ENCODE peak calls at places on chromosomes 7 and 10, in nine cellular contexts. One of them, this sample, is unnamed.
A peak's percentile ranks its signal among the peaks of the same experiment; 100 is the strongest.

GRCh38 chr10:75091173-75091572 is 20.3 kb upstream of the SAMD8 start:
- DNase-seq in breast epithelium: no peak
- DNase-seq in cardiac muscle cell: no peak
- DNase-seq in hepatocyte: no peak
- DNase-seq in CD8-positive, alpha-beta T cell: no peak
- DNase-seq in coronary artery: no peak
- DNase-seq in ovary: no peak
- DNase-seq in left lung: no peak
- DNase-seq in dorsolateral prefrontal cortex: no peak
- DNase-seq in this sample: no peak

GRCh38 chr7:133364959-133365680 is 112.2 kb downstream of the EXOC4 start:
- DNase-seq in breast epithelium: no peak
- DNase-seq in cardiac muscle cell: peak; percentile 67
- DNase-seq in hepatocyte: no peak
- DNase-seq in CD8-positive, alpha-beta T cell: no peak
- DNase-seq in coronary artery: no peak
- DNase-seq in ovary: no peak
- DNase-seq in left lung: no peak
- DNase-seq in dorsolateral prefrontal cortex: no peak
- DNase-seq in this sample: no peak

GRCh38 chr10:361203-362135 is 226.2 kb downstream of the ZMYND11 start:
- DNase-seq in breast epithelium: no peak
- DNase-seq in cardiac muscle cell: peak; percentile 2
- DNase-seq in hepatocyte: peak; percentile 48
- DNase-seq in CD8-positive, alpha-beta T cell: no peak
- DNase-seq in coronary artery: no peak
- DNase-seq in ovary: no peak
- DNase-seq in left lung: no peak
- DNase-seq in dorsolateral prefrontal cortex: no peak
- DNase-seq in this sample: no peak

GRCh38 chr10:85604136-85604725 is 762.4 kb downstream of the GRID1 start:
- DNase-seq in breast epithelium: no peak
- DNase-seq in cardiac muscle cell: no peak
- DNase-seq in hepatocyte: no peak
- DNase-seq in CD8-positive, alpha-beta T cell: peak; percentile 15
- DNase-seq in coronary artery: peak; percentile 59
- DNase-seq in ovary: no peak
- DNase-seq in left lung: no peak
- DNase-seq in dorsolateral prefrontal cortex: no peak
- DNase-seq in this sample: no peak

GRCh38 chr10:120048358-120048757 is 155.8 kb downstream of the SEC23IP start:
- DNase-seq in breast epithelium: no peak
- DNase-seq in cardiac muscle cell: no peak
- DNase-seq in hepatocyte: no peak
- DNase-seq in CD8-positive, alpha-beta T cell: no peak
- DNase-seq in coronary artery: no peak
- DNase-seq in ovary: no peak
- DNase-seq in left lung: no peak
- DNase-seq in dorsolateral prefrontal cortex: no peak
- DNase-seq in this sample: no peak

GRCh38 chr10:43980715-43981114 is 332.0 kb upstream of the ZNF32 start:
- DNase-seq in breast epithelium: no peak
- DNase-seq in cardiac muscle cell: no peak
- DNase-seq in hepatocyte: no peak
- DNase-seq in CD8-positive, alpha-beta T cell: no peak
- DNase-seq in coronary artery: no peak
- DNase-seq in ovary: no peak
- DNase-seq in left lung: no peak
- DNase-seq in dorsolateral prefrontal cortex: no peak
- DNase-seq in this sample: no peak

GRCh38 chr10:12394236-12395033 is 45.1 kb downstream of the CAMK1D start:
- DNase-seq in breast epithelium: no peak
- DNase-seq in cardiac muscle cell: no peak
- DNase-seq in hepatocyte: no peak
- DNase-seq in CD8-positive, alpha-beta T cell: no peak
- DNase-seq in coronary artery: no peak
- DNase-seq in ovary: no peak
- DNase-seq in left lung: no peak
- DNase-seq in dorsolateral prefrontal cortex: no peak
- DNase-seq in this sample: no peak

GRCh38 chr10:6393168-6393567 is 186.9 kb downstream of the PRKCQ start:
- DNase-seq in breast epithelium: no peak
- DNase-seq in cardiac muscle cell: no peak
- DNase-seq in hepatocyte: no peak
- DNase-seq in CD8-positive, alpha-beta T cell: no peak
- DNase-seq in coronary artery: no peak
- DNase-seq in ovary: no peak
- DNase-seq in left lung: no peak
- DNase-seq in dorsolateral prefrontal cortex: no peak
- DNase-seq in this sample: no peak

GRCh38 chr10:69065406-69066361 is 22.2 kb upstream of the SRGN start:
- DNase-seq in breast epithelium: no peak
- DNase-seq in cardiac muscle cell: peak; percentile 93
- DNase-seq in hepatocyte: no peak
- DNase-seq in CD8-positive, alpha-beta T cell: no peak
- DNase-seq in coronary artery: no peak
- DNase-seq in ovary: no peak
- DNase-seq in left lung: no peak
- DNase-seq in dorsolateral prefrontal cortex: no peak
- DNase-seq in this sample: no peak

GRCh38 chr7:139574618-139575337 is 51.3 kb downstream of the CLEC2L start:
- DNase-seq in breast epithelium: no peak
- DNase-seq in cardiac muscle cell: no peak
- DNase-seq in hepatocyte: no peak
- DNase-seq in CD8-positive, alpha-beta T cell: peak; percentile 37
- DNase-seq in coronary artery: no peak
- DNase-seq in ovary: no peak
- DNase-seq in left lung: no peak
- DNase-seq in dorsolateral prefrontal cortex: no peak
- DNase-seq in this sample: no peak

GRCh38 chr10:133237241-133238065 is at the start of gene VENTX:
- DNase-seq in breast epithelium: no peak
- DNase-seq in cardiac muscle cell: no peak
- DNase-seq in hepatocyte: no peak
- DNase-seq in CD8-positive, alpha-beta T cell: no peak
- DNase-seq in coronary artery: no peak
- DNase-seq in ovary: no peak
- DNase-seq in left lung: no peak
- DNase-seq in dorsolateral prefrontal cortex: no peak
- DNase-seq in this sample: no peak

GRCh38 chr10:101840741-101841453 is 2.7 kb downstream of the KCNIP2 start:
- DNase-seq in breast epithelium: peak; percentile 57
- DNase-seq in cardiac muscle cell: peak; percentile 91
- DNase-seq in hepatocyte: peak; percentile 91
- DNase-seq in CD8-positive, alpha-beta T cell: peak; percentile 81
- DNase-seq in coronary artery: no peak
- DNase-seq in ovary: peak; percentile 82
- DNase-seq in left lung: peak; percentile 97
- DNase-seq in dorsolateral prefrontal cortex: peak; percentile 71
- DNase-seq in this sample: no peak

GRCh38 chr7:91945476-91945875 is 4.8 kb downstream of the AKAP9 start:
- DNase-seq in breast epithelium: no peak
- DNase-seq in cardiac muscle cell: peak; percentile 78
- DNase-seq in hepatocyte: peak; percentile 50
- DNase-seq in CD8-positive, alpha-beta T cell: no peak
- DNase-seq in coronary artery: no peak
- DNase-seq in ovary: no peak
- DNase-seq in left lung: no peak
- DNase-seq in dorsolateral prefrontal cortex: no peak
- DNase-seq in this sample: no peak

GRCh38 chr10:79129361-79129997 is 60.7 kb downstream of the ZMIZ1 start:
- DNase-seq in breast epithelium: no peak
- DNase-seq in cardiac muscle cell: peak; percentile 59
- DNase-seq in hepatocyte: peak; percentile 61
- DNase-seq in CD8-positive, alpha-beta T cell: no peak
- DNase-seq in coronary artery: no peak
- DNase-seq in ovary: peak; percentile 71
- DNase-seq in left lung: no peak
- DNase-seq in dorsolateral prefrontal cortex: no peak
- DNase-seq in this sample: no peak

GRCh38 chr7:34931739-34932138 is 105.5 kb downstream of the DPY19L1 start:
- DNase-seq in breast epithelium: no peak
- DNase-seq in cardiac muscle cell: no peak
- DNase-seq in hepatocyte: no peak
- DNase-seq in CD8-positive, alpha-beta T cell: no peak
- DNase-seq in coronary artery: no peak
- DNase-seq in ovary: no peak
- DNase-seq in left lung: no peak
- DNase-seq in dorsolateral prefrontal cortex: no peak
- DNase-seq in this sample: no peak

DNA sequence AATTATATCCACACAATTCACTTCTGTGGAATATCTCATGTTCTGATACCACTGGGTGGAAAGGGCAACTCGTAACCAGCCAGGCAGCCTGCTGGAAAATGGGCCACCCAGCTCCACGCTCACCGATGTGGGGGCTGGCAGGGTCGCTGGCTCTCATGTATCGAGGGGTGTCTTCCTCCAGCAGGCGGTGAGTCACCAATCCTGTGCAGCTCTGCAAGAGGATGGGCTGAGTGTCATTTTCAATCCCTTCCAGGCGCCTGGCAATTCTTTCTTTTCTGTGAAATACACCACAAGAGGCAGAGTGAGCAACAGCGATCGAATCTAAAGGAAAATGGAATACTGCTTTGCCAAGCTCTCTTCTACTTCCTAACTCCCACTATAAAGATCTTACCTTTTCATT is 80.1 kb downstream of the SVIL start:
- DNase-seq in breast epithelium: no peak
- DNase-seq in cardiac muscle cell: peak; percentile 23
- DNase-seq in hepatocyte: no peak
- DNase-seq in CD8-positive, alpha-beta T cell: no peak
- DNase-seq in coronary artery: no peak
- DNase-seq in ovary: no peak
- DNase-seq in left lung: no peak
- DNase-seq in dorsolateral prefrontal cortex: no peak
- DNase-seq in this sample: no peak
- TF ChIP-seq CTCF in breast epithelium: no peak
- TF ChIP-seq CTCF in cardiac muscle cell: peak; percentile 8
- TF ChIP-seq CTCF in hepatocyte: no peak
- TF ChIP-seq CTCF in CD8-positive, alpha-beta T cell: no peak
- TF ChIP-seq CTCF in coronary artery: no peak
- TF ChIP-seq CTCF in ovary: no peak
- TF ChIP-seq CTCF in left lung: no peak
- TF ChIP-seq CTCF in dorsolateral prefrontal cortex: no peak
- TF ChIP-seq CTCF in this sample: no peak

GRCh38 chr10:123250640-123251039 is 96.4 kb downstream of the BUB3 start:
- DNase-seq in breast epithelium: no peak
- DNase-seq in cardiac muscle cell: no peak
- DNase-seq in hepatocyte: no peak
- DNase-seq in CD8-positive, alpha-beta T cell: no peak
- DNase-seq in coronary artery: no peak
- DNase-seq in ovary: no peak
- DNase-seq in left lung: no peak
- DNase-seq in dorsolateral prefrontal cortex: no peak
- DNase-seq in this sample: no peak
- TF ChIP-seq CTCF in breast epithelium: no peak
- TF ChIP-seq CTCF in cardiac muscle cell: no peak
- TF ChIP-seq CTCF in hepatocyte: no peak
- TF ChIP-seq CTCF in CD8-positive, alpha-beta T cell: no peak
- TF ChIP-seq CTCF in coronary artery: no peak
- TF ChIP-seq CTCF in ovary: no peak
- TF ChIP-seq CTCF in left lung: no peak
- TF ChIP-seq CTCF in dorsolateral prefrontal cortex: no peak
- TF ChIP-seq CTCF in this sample: no peak

GRCh38 chr7:31175672-31176071 is 123.6 kb downstream of the ADCYAP1R1 start:
- DNase-seq in breast epithelium: no peak
- DNase-seq in cardiac muscle cell: no peak
- DNase-seq in hepatocyte: no peak
- DNase-seq in CD8-positive, alpha-beta T cell: no peak
- DNase-seq in coronary artery: no peak
- DNase-seq in ovary: no peak
- DNase-seq in left lung: no peak
- DNase-seq in dorsolateral prefrontal cortex: no peak
- DNase-seq in this sample: no peak
- TF ChIP-seq CTCF in breast epithelium: no peak
- TF ChIP-seq CTCF in cardiac muscle cell: no peak
- TF ChIP-seq CTCF in hepatocyte: peak; percentile 14
- TF ChIP-seq CTCF in CD8-positive, alpha-beta T cell: no peak
- TF ChIP-seq CTCF in coronary artery: no peak
- TF ChIP-seq CTCF in ovary: no peak
- TF ChIP-seq CTCF in left lung: no peak
- TF ChIP-seq CTCF in dorsolateral prefrontal cortex: no peak
- TF ChIP-seq CTCF in this sample: peak; percentile 36

GRCh38 chr7:123621707-123622106 is 20.1 kb downstream of the ASB15 start:
- DNase-seq in breast epithelium: no peak
- DNase-seq in cardiac muscle cell: no peak
- DNase-seq in hepatocyte: no peak
- DNase-seq in CD8-positive, alpha-beta T cell: no peak
- DNase-seq in coronary artery: no peak
- DNase-seq in ovary: no peak
- DNase-seq in left lung: no peak
- DNase-seq in dorsolateral prefrontal cortex: no peak
- DNase-seq in this sample: no peak

GRCh38 chr7:123627859-123628258 is 26.2 kb downstream of the ASB15 start:
- DNase-seq in breast epithelium: no peak
- DNase-seq in cardiac muscle cell: no peak
- DNase-seq in hepatocyte: no peak
- DNase-seq in CD8-positive, alpha-beta T cell: no peak
- DNase-seq in coronary artery: no peak
- DNase-seq in ovary: no peak
- DNase-seq in left lung: no peak
- DNase-seq in dorsolateral prefrontal cortex: no peak
- DNase-seq in this sample: no peak

GRCh38 chr7:123625254-123625653 is 23.6 kb downstream of the ASB15 start:
- DNase-seq in breast epithelium: no peak
- DNase-seq in cardiac muscle cell: peak; percentile 30
- DNase-seq in hepatocyte: no peak
- DNase-seq in CD8-positive, alpha-beta T cell: no peak
- DNase-seq in coronary artery: no peak
- DNase-seq in ovary: no peak
- DNase-seq in left lung: no peak
- DNase-seq in dorsolateral prefrontal cortex: no peak
- DNase-seq in this sample: no peak

GRCh38 chr7:123622660-123623386 is 21.2 kb downstream of the ASB15 start:
- DNase-seq in breast epithelium: no peak
- DNase-seq in cardiac muscle cell: no peak
- DNase-seq in hepatocyte: peak; percentile 55
- DNase-seq in CD8-positive, alpha-beta T cell: no peak
- DNase-seq in coronary artery: no peak
- DNase-seq in ovary: no peak
- DNase-seq in left lung: no peak
- DNase-seq in dorsolateral prefrontal cortex: no peak
- DNase-seq in this sample: no peak

DNA sequence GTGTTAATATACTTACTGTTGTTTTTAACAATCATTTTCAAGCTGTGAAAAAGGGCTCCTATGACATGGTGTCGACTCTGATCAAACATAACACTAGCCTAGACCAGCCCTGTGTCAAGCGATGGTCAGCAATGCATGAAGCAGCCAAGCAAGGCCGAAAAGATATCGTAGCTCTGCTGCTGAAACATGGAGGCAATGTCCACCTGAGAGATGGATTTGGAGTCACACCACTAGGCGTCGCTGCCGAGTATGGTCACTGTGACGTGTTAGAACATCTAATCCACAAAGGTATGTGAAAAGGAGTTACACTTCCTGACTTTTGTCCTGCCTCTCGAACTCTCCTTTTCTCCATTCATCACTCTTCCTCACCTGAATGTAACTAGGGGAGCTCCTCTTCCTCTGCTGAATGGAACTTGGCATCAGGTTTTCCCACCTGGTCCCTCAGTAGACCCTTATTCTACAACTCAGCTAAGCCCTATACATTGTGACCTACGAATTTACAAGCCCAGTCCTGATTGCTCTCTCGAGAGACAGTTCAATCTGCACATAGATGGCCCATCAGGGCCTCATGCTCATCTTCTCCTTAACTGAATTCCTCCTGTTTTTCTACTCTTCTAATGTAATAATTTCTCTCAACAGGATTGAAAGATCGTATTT is 23.0 kb downstream of the ASB15 start:
- DNase-seq in breast epithelium: no peak
- DNase-seq in cardiac muscle cell: peak; percentile 19
- DNase-seq in hepatocyte: peak; percentile 37
- DNase-seq in CD8-positive, alpha-beta T cell: peak; percentile 68
- DNase-seq in coronary artery: no peak
- DNase-seq in ovary: no peak
- DNase-seq in left lung: peak; percentile 31
- DNase-seq in dorsolateral prefrontal cortex: no peak
- DNase-seq in this sample: no peak
- TF ChIP-seq CTCF in breast epithelium: no peak
- TF ChIP-seq CTCF in cardiac muscle cell: peak; percentile 49
- TF ChIP-seq CTCF in hepatocyte: peak; percentile 29
- TF ChIP-seq CTCF in CD8-positive, alpha-beta T cell: peak; percentile 63
- TF ChIP-seq CTCF in coronary artery: no peak
- TF ChIP-seq CTCF in ovary: no peak
- TF ChIP-seq CTCF in left lung: peak; percentile 25
- TF ChIP-seq CTCF in dorsolateral prefrontal cortex: peak; percentile 25
- TF ChIP-seq CTCF in this sample: peak; percentile 60

This sample was measured in RWPE2.